ENCODE peak calls at places on chromosomes 3 and 15, in six cellular contexts. F, W, C, L, P and X are unnamed samples.

GRCh38 chr3:120420360-120420759 is 30.4 kb downstream of the FSTL1 start:
- DNase-seq in W (no peak), P (no peak), F (no peak), C (peak; percentile 53), L (no peak), X (no peak)

GRCh38 chr3:186759231-186759930 is 24.0 kb upstream of the EIF4A2 start:
- DNase-seq in L (peak; percentile 19), W (no peak), P (no peak), C (no peak), F (no peak), X (no peak)

GRCh38 chr3:54122046-54122801 is at the start of gene CACNA2D3:
- DNase-seq in L (peak; percentile 54), C (peak; percentile 34), W (no peak), P (peak; percentile 22), F (no peak), X (peak; percentile 13)

GRCh38 chr3:82676356-82677026 is 915.0 kb upstream of the GBE1 start:
- DNase-seq in W (no peak), L (no peak), P (no peak), F (no peak), C (peak; percentile 51), X (no peak)

GRCh38 chr3:63921741-63922482 is 9.7 kb upstream of the SCAANT1 start:
- DNase-seq in C (no peak), F (no peak), L (no peak), W (peak; percentile 42), P (no peak), X (no peak)

GRCh38 chr3:33911525-33912322 is 113.3 kb downstream of the PDCD6IP start:
- DNase-seq in W (no peak), L (no peak), C (peak; percentile 39), F (no peak), P (no peak), X (no peak)

GRCh38 chr3:187281191-187281714 is 10.3 kb downstream of the MASP1 start:
- DNase-seq in F (no peak), W (no peak), C (peak; percentile 94), L (peak; percentile 35), P (no peak), X (no peak)

GRCh38 chr15:78000089-78000926 is 77.2 kb downstream of the TBC1D2B start:
- DNase-seq in C (peak; percentile 68), L (peak; percentile 97), W (peak; percentile 77), F (peak; percentile 62), P (peak; percentile 92), X (peak; percentile 61)

GRCh38 chr15:35078221-35078915 is 6.7 kb downstream of the NANOGP8 start:
- DNase-seq in W (peak; percentile 65), F (peak; percentile 44), C (peak; percentile 74), P (peak; percentile 51), L (peak; percentile 42), X (peak; percentile 29)

GRCh38 chr15:67013696-67014095 is 51.7 kb upstream of the SMAD3 start:
- DNase-seq in C (peak; percentile 41), F (no peak), P (peak; percentile 41), W (no peak), L (peak; percentile 55), X (no peak)

DNA sequence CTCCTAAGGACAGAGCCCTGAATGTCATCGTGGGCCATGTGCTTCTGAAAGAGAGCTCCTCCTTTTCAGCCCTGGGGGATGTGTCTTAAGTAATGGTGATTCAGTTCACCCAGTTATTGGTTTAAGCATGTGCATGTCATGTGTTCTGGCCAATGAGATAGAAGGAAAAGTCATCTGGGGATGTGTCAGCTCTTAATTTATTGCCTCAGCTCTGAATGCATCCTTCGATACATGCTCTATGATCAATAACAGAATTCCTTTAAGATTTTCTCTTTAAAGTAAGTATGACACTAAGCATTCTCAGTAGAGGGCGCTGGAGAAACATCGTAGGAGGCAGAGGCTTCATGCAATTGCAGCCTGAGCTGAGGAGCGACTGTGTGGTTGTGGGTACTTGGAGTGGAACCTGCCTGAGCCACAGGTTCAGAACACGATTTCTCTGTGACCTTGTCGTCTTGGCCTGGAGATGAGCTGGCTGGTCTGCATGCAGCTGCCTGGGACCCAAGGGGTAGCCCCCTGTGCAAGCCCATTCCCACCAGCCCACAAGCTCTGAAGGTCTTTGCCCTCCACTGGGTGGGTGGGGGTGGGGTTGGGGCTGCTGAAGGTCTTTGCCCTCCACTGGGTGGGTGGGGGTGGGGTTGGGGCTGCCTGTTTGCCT is 69.5 kb downstream of the C3orf38 start:
- DNase-seq in W (peak; percentile 56), F (peak; percentile 69), C (peak; percentile 64), P (peak; percentile 66), L (peak; percentile 60), X (peak; percentile 62)
- TF ChIP-seq CTCF in W (peak; percentile 57), F (peak; percentile 84), C (peak; percentile 51), P (no peak), L (peak; percentile 25), X (peak; percentile 76)

GRCh38 chr3:155496206-155496605 is 202.7 kb upstream of the STRIT1 start:
- DNase-seq in P (no peak), L (no peak), W (no peak), F (no peak), C (peak; percentile 33), X (no peak)

GRCh38 chr3:155492841-155493240 is 199.4 kb upstream of the STRIT1 start:
- DNase-seq in W (no peak), P (no peak), C (no peak), L (no peak), F (no peak), X (no peak)

GRCh38 chr3:155494332-155494731 is 200.8 kb upstream of the STRIT1 start:
- DNase-seq in P (no peak), C (no peak), L (no peak), W (no peak), F (no peak), X (no peak)

GRCh38 chr3:155495387-155495786 is 201.9 kb upstream of the STRIT1 start:
- DNase-seq in L (no peak), F (no peak), C (peak; percentile 46), W (no peak), P (no peak), X (no peak)

DNA sequence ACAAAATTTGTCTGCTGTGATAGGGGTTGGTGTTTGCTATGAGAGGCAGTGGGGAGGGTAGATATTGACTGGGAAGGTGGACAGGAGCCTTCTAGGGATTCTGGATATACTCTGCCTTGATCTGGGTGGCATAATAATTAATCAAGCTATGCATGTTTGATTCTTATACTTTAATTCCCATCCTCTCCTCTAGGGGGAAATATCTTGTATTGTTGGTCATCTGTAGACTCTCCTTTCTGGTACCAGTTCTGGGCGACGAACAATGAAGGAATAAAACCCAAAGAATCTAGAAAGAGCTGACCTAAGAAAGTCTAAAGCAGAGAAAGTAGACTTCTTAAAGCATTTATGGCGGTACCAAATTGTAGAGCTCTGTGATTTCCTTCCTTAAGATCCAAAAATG is 198.2 kb upstream of the STRIT1 start:
- DNase-seq in P (no peak), W (no peak), L (no peak), F (no peak), C (no peak), X (no peak)
- TF ChIP-seq CTCF in P (peak; percentile 36), W (no peak), L (no peak), F (no peak), C (no peak), X (peak; percentile 36)

DNA sequence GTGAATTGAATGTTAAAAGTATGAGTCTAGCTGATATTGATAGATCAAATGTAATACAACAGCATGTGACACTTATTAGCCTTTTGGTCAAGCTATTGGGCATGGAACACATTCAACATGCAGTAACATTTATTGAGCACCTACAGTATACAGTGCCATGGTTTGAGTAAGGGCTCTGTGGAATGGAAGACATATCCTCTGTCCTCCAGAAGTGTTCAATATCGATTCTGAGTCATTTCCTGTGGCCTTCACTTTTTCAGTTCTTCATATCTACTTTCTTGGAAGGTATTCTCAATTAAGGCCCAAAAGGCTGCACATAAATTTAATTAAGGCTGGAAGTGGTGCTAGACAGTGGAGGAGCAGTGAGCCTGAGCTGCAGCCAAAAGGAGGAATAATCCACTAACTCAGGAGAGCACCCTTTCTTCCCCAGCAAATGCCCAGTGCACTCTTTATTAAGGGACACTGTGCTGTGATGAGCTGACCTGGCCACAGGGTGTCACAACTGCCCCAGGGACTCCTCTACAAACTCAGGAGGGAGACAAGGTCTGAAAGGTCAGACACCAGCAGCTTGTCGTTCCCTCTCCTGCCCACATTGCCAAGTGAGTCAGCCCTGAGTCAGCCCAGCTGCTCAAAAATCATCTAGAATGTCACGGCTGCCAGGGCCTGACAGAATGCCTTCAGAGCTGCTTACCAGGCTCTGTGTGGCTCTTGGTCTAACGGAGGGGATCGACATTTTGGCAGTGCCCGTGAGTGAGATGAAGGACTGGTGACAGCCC is 544.8 kb downstream of the AGBL1 start:
- DNase-seq in C (peak; percentile 25), L (peak; percentile 72), P (peak; percentile 71), F (peak; percentile 73), W (no peak), X (peak; percentile 14)
- TF ChIP-seq CTCF in C (no peak), L (peak; percentile 46), P (peak; percentile 48), F (peak; percentile 78), W (peak; percentile 16), X (peak; percentile 61)

DNA sequence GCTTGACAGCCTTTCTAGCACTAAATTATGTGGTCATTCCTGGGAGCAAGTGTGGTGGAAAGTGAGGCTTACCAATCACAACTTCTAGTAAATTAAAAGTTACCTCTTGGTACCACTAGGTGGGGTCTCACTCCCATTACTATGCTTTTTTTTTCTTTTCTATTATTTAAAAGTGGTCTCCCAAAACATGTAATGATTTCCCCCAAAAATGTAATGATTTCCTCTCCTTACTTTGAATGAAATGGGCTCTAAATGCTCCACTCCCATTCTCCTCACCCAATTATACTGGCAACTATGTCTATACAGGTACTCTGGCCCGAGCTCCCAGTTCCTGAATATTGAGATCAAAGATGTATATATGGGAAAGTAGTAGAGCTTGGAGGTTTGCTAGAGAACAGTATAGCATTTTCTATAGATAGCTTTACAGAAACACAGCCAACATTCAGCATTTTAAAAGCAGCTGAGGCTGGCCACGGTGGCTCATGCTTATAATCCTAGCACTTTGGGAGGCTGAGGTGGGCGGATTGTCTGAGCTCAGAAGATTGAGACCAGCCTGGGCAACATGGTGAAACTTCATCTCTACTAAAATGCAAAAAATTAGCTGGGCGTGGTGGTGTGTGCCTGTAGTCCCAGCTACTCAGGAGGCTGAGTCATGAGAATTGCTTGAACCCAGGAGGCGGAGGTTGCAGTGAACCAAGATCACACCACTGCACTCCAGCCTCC is 70.9 kb downstream of the DCUN1D1 start:
- DNase-seq in F (no peak), C (peak; percentile 31), L (no peak), W (no peak), P (no peak), X (no peak)
- TF ChIP-seq CTCF in F (peak; percentile 49), C (peak; percentile 29), L (peak; percentile 52), W (peak; percentile 12), P (peak; percentile 81), X (peak; percentile 74)

GRCh38 chr3:44198957-44199269 is 42.8 kb upstream of the TOPAZ1 start:
- DNase-seq in W (no peak), L (no peak), F (no peak), C (no peak), P (no peak), X (no peak)
- TF ChIP-seq CTCF in W (no peak), L (no peak), F (no peak), C (no peak), P (no peak), X (no peak)